ENCODE peak calls at places on chromosomes 5 and 9, in six cellular contexts. C, B, F, M, V and E are unnamed samples.

GRCh38 chr9:77561321-77562020 is 86.7 kb downstream of the GNA14 start:
- DNase-seq in C (no peak), B (no peak), F (no peak), M (no peak), V (no peak), E (no peak)

GRCh38 chr5:53303105-53303504 is 177.3 kb upstream of the FST start:
- DNase-seq in C (no peak), B (peak; percentile 56), F (no peak), M (no peak), V (no peak), E (peak; percentile 84)

GRCh38 chr9:12426198-12426864 is 266.9 kb upstream of the TYRP1 start:
- DNase-seq in C (no peak), B (no peak), F (no peak), M (no peak), V (no peak), E (peak; percentile 2)

GRCh38 chr5:93925321-93925720 is 183.9 kb upstream of the POU5F2 start:
- DNase-seq in C (no peak), B (no peak), F (no peak), M (no peak), V (no peak), E (no peak)

GRCh38 chr9:16715404-16715803 is 155.1 kb downstream of the BNC2 start:
- DNase-seq in C (no peak), B (peak; percentile 90), F (no peak), M (no peak), V (no peak), E (no peak)

GRCh38 chr9:128164332-128164885 is 4.3 kb downstream of the BBLN start:
- DNase-seq in C (no peak), B (no peak), F (no peak), M (no peak), V (no peak), E (no peak)

GRCh38 chr5:651296-652022 is 39.3 kb downstream of the CEP72 start:
- DNase-seq in C (no peak), B (no peak), F (no peak), M (no peak), V (no peak), E (no peak)

GRCh38 chr5:138677782-138678181 is 75.4 kb upstream of the CTNNA1 start:
- DNase-seq in C (no peak), B (no peak), F (no peak), M (no peak), V (no peak), E (no peak)

GRCh38 chr5:155529366-155529765 is 515.8 kb downstream of the KIF4B start:
- DNase-seq in C (no peak), B (no peak), F (peak; percentile 26), M (no peak), V (no peak), E (no peak)

GRCh38 chr5:176387384-176387925 is 943 bp downstream of the NOP16 start:
- DNase-seq in C (no peak), B (no peak), F (no peak), M (no peak), V (no peak), E (no peak)

GRCh38 chr5:100872409-100873190 is 30.5 kb downstream of the ST8SIA4 start:
- DNase-seq in C (no peak), B (no peak), F (no peak), M (no peak), V (no peak), E (no peak)

GRCh38 chr5:7548576-7548975 is 152.6 kb downstream of the ADCY2 start:
- DNase-seq in C (no peak), B (no peak), F (no peak), M (no peak), V (no peak), E (no peak)

GRCh38 chr5:172311605-172312004 is 28.0 kb upstream of the UBTD2 start:
- DNase-seq in C (no peak), B (no peak), F (no peak), M (no peak), V (no peak), E (peak; percentile 85)

GRCh38 chr5:181114284-181114843 is 16.6 kb downstream of the OR2V1 start:
- DNase-seq in C (no peak), B (no peak), F (no peak), M (no peak), V (no peak), E (no peak)

GRCh38 chr5:18965893-18966292 is 1022.1 kb downstream of the CDH18 start:
- DNase-seq in C (no peak), B (no peak), F (no peak), M (no peak), V (no peak), E (no peak)

GRCh38 chr9:93452710-93453046 is 703 bp downstream of the FAM120AOS start:
- DNase-seq in C (no peak), B (no peak), F (no peak), M (peak; percentile 33), V (peak; percentile 29), E (no peak)

GRCh38 chr9:136623016-136623848 is 39.5 kb upstream of the EGFL7 start:
- DNase-seq in C (no peak), B (no peak), F (no peak), M (peak; percentile 7), V (no peak), E (no peak)
- TF ChIP-seq CTCF in C (no peak), B (no peak), F (no peak), M (no peak), V (no peak), E (no peak)

DNA sequence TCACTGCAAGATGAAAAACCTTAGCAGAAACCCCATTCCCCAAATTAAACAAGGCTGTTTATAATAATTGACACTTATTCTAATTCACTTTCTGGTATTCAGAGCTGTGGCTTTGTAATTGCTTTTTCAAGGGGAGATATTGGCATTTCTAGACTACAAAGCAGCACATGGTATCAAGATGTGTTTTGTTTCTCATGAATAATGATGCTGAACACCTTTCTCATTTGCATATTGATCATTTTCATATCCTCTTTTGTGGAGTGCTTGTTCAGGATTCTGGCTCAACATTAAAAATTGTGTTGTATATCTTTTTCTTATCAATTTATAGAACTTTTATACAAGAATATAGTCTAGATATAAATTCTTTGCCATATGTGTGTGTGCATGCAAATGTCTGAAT is 22.4 kb upstream of the ANKRD55 start:
- DNase-seq in C (no peak), B (no peak), F (no peak), M (no peak), V (no peak), E (no peak)
- H3K4me3 ChIP-seq in C (no peak overlapping the region), B (no peak overlapping the region), F (no peak overlapping the region), M (no peak overlapping the region), V (no peak overlapping the region), E (no peak overlapping the region)

DNA sequence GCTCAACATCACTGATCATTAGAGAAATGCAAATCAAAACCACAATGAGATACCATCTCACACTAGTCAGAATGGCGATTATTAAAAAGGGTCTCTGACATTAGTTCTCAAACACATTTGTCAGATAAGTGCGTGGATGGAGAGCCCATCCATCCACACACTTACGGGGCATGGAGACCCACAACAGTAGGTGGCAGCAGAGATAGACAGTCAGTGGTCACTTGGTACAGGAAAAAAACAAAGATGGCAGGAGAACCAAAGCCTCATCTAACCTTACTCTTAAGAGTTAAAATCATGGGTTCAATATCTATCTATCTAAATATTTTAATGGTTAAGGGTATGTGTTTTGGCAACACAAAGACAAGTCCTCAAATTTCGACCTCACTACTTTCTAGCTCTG is 1378.7 kb upstream of the C9orf72 start:
- DNase-seq in C (no peak), B (no peak), F (no peak), M (no peak), V (no peak), E (peak; percentile 1)
- TF ChIP-seq CTCF in C (no peak), B (no peak), F (no peak), M (no peak), V (no peak), E (peak; percentile 35)

GRCh38 chr5:124527220-124527991 is 219.0 kb downstream of the ZNF608 start:
- DNase-seq in C (no peak), B (no peak), F (no peak), M (peak; percentile 31), V (no peak), E (peak; percentile 26)
- H3K4me3 ChIP-seq in C (no peak overlapping the region), B (no peak overlapping the region), F (no peak overlapping the region), M (no peak overlapping the region), V (no peak overlapping the region), E (no peak overlapping the region)

GRCh38 chr5:140926211-140926902 is at the start of gene PCDHAC1:
- DNase-seq in C (peak; percentile 68), B (no peak), F (no peak), M (peak; percentile 46), V (peak; percentile 88), E (peak; percentile 26)
- TF ChIP-seq CTCF in C (peak; percentile 80), B (peak; percentile 49), F (peak; percentile 53), M (peak; percentile 60), V (peak; percentile 86), E (peak; percentile 44)

GRCh38 chr9:124261787-124262595 is 4.2 kb downstream of the NEK6 start:
- DNase-seq in C (no peak), B (no peak), F (no peak), M (no peak), V (no peak), E (no peak)
- H3K4me3 ChIP-seq in C (no peak overlapping the region), B (no peak overlapping the region), F (peak overlapping the region; percentile 33), M (no peak overlapping the region), V (no peak overlapping the region), E (peak overlapping the region; percentile 28)

GRCh38 chr5:75469017-75469416 is 42.4 kb downstream of the CERT1 start:
- DNase-seq in C (no peak), B (no peak), F (no peak), M (no peak), V (no peak), E (no peak)
- TF ChIP-seq CTCF in C (no peak), B (no peak), F (no peak), M (no peak), V (no peak), E (no peak)

DNA sequence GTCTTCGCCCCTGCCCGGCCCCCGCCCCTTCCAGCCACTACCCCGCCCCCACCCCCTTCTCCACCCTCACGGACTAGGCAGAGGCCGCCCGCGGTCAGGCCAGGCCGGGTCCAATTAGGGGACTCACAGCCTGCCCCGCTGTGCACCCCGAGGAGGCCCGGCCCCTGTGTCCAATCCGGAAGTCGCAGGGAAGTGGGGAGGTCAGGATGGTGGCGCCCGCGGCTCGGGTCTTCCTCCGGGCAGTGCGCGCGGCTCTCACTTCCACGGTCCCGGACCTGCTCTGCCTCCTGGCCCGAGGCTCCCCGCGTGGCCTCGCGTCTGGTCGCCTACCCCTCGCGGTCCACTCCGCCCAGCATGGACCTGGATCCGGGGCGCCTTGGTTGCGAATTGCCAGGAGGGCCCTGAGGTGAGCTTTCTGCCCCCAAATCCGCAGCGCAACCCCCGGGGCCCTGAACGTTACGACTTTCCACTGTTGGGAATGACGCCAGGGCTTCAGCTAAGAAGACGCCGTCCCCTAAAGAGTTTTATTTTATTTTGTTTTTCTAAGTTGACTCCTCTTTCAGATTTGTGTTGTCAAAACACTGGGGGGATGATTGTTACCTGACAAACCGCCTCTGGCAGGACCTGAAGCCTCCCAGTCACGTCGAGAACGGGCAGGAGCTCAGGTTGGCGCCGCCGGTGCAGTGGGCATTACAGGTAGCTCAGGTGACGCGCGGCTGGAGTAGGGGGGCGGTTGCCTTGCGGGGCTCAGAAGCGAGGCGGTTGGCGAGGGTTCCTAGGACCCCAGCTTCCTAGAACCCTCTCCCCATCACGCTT is 790 bp upstream of the IRX2 start:
- DNase-seq in C (no peak), B (no peak), F (no peak), M (no peak), V (no peak), E (peak; percentile 40)
- H3K4me3 ChIP-seq in C (no peak overlapping the region), B (peak overlapping the region; percentile 49), F (peak overlapping the region; percentile 68), M (peak overlapping the region; percentile 34), V (no peak overlapping the region), E (peak overlapping the region; percentile 37)